ENCODE peak calls at places on chromosomes 3 and 15, in four cellular contexts. H, C, R and J are unnamed samples.

GRCh38 chr15:50607129-50607528 is 60.7 kb upstream of the USP50 start:
- DNase-seq in H (no peak), C (no peak), R (no peak), J (no peak)

GRCh38 chr15:38545179-38545578 is 19.4 kb downstream of the RASGRP1 start:
- DNase-seq in H (no peak), C (no peak), R (no peak), J (no peak)

GRCh38 chr3:150227839-150228238 is 180.3 kb upstream of the TSC22D2 start:
- DNase-seq in H (peak), C (no peak), R (no peak), J (no peak)

GRCh38 chr3:54196330-54196975 is 74.1 kb downstream of the CACNA2D3 start:
- DNase-seq in H (no peak), C (no peak), R (no peak), J (no peak)

GRCh38 chr3:8416965-8417364 is 84.7 kb upstream of the LMCD1 start:
- DNase-seq in H (no peak), C (no peak), R (no peak), J (no peak)

GRCh38 chr15:45522931-45523331 is 376 bp upstream of the SLC30A4 start:
- DNase-seq in H (no peak), C (no peak), R (no peak), J (no peak)

GRCh38 chr3:37872413-37873160 is 10.9 kb downstream of the CTDSPL start:
- DNase-seq in H (no peak), C (peak), R (no peak), J (no peak)

GRCh38 chr15:82158811-82159210 is 103.7 kb downstream of the EFL1 start:
- DNase-seq in H (no peak), C (no peak), R (no peak), J (no peak)

GRCh38 chr3:72896996-72897757 is 9.3 kb downstream of the GXYLT2 start:
- DNase-seq in H (no peak), C (no peak), R (no peak), J (no peak)

GRCh38 chr3:186280737-186281136 is 81.3 kb downstream of the DGKG start:
- DNase-seq in H (no peak), C (no peak), R (no peak), J (no peak)

GRCh38 chr15:71273731-71274447 is 158.6 kb downstream of the THSD4 start:
- DNase-seq in H (no peak), C (no peak), R (no peak), J (no peak)

GRCh38 chr3:20185364-20185732 is 658 bp downstream of the SGO1 start:
- DNase-seq in H (no peak), C (no peak), R (no peak), J (no peak)

GRCh38 chr3:141229132-141229531 is 2.5 kb upstream of the PXYLP1 start:
- DNase-seq in H (peak), C (no peak), R (no peak), J (no peak)

GRCh38 chr3:126087552-126088175 is 3.7 kb upstream of the SLC41A3 start:
- DNase-seq in H (no peak), C (no peak), R (no peak), J (no peak)

GRCh38 chr15:43441316-43441715 is 51.6 kb downstream of the TP53BP1 start:
- DNase-seq in H (no peak), C (no peak), R (no peak), J (no peak)

GRCh38 chr3:128551872-128552271 is 58.9 kb upstream of the GATA2 start:
- DNase-seq in H (no peak), C (no peak), R (no peak), J (no peak)

GRCh38 chr15:75024102-75024636 is 779 bp downstream of the PPCDC start:
- DNase-seq in H (no peak), C (no peak), R (no peak), J (no peak)

GRCh38 chr15:58616171-58616570 is 133.3 kb downstream of the ADAM10 start:
- DNase-seq in H (no peak), C (no peak), R (no peak), J (no peak)

GRCh38 chr3:49668861-49669260 is 5.3 kb upstream of the APEH start:
- DNase-seq in H (no peak), C (peak), R (no peak), J (no peak)

GRCh38 chr15:43067717-43068461 is 37.9 kb downstream of the UBR1 start:
- DNase-seq in H (no peak), C (no peak), R (no peak), J (peak)

GRCh38 chr15:43104426-43104825 is 1.4 kb downstream of the UBR1 start:
- DNase-seq in H (no peak), C (no peak), R (no peak), J (no peak)

GRCh38 chr3:197305854-197306253 is 7.4 kb upstream of the DLG1 start:
- DNase-seq in H (no peak), C (no peak), R (no peak), J (no peak)

GRCh38 chr3:153628591-153628990 is 466.6 kb downstream of the RAP2B start:
- DNase-seq in H (no peak), C (no peak), R (no peak), J (no peak)

GRCh38 chr3:184742676-184743135 is 30.8 kb upstream of the MAGEF1 start:
- DNase-seq in H (no peak), C (no peak), R (peak), J (no peak)

GRCh38 chr3:46368569-46368968 is 2.2 kb upstream of the CCR5 start:
- DNase-seq in H (peak), C (no peak), R (no peak), J (no peak)

GRCh38 chr3:195209083-195209835 is 61.7 kb downstream of the XXYLT1 start:
- DNase-seq in H (peak), C (peak), R (no peak), J (no peak)

GRCh38 chr3:55297235-55297634 is 189.9 kb downstream of the WNT5A start:
- DNase-seq in H (no peak), C (no peak), R (no peak), J (no peak)

GRCh38 chr15:68431037-68431791 is 749 bp downstream of the ITGA11 start:
- DNase-seq in H (peak), C (no peak), R (no peak), J (no peak)
- TF ChIP-seq CTCF in H (no peak), C (no peak), R (no peak), J (no peak)

GRCh38 chr3:12334786-12335185 is 45.9 kb downstream of the PPARG start:
- DNase-seq in H (no peak), C (no peak), R (no peak), J (no peak)

GRCh38 chr3:12323237-12323636 is 34.4 kb downstream of the PPARG start:
- DNase-seq in H (no peak), C (no peak), R (no peak), J (no peak)

GRCh38 chr3:12328132-12328915 is 39.5 kb downstream of the PPARG start:
- DNase-seq in H (no peak), C (no peak), R (no peak), J (no peak)

GRCh38 chr3:12325594-12326295 is 36.9 kb downstream of the PPARG start:
- DNase-seq in H (no peak), C (no peak), R (no peak), J (no peak)

GRCh38 chr3:12329063-12329462 is 40.2 kb downstream of the PPARG start:
- DNase-seq in H (no peak), C (no peak), R (no peak), J (no peak)
- TF ChIP-seq CTCF in H (no peak), C (peak), R (no peak), J (no peak)

GRCh38 chr15:66481107-66481856 is 16.3 kb downstream of the SNAPC5 start:
- DNase-seq in H (no peak), C (peak), R (no peak), J (no peak)
- TF ChIP-seq CTCF in H (no peak), C (no peak), R (no peak), J (no peak)

GRCh38 chr3:187742351-187743171 is 2.7 kb downstream of the BCL6 start:
- DNase-seq in H (no peak), C (no peak), R (no peak), J (no peak)
- TF ChIP-seq CTCF in H (peak), C (peak), R (no peak), J (no peak)

GRCh38 chr15:59642351-59642750 is 15.0 kb downstream of the GTF2A2 start:
- DNase-seq in H (no peak), C (no peak), R (no peak), J (no peak)
- TF ChIP-seq CTCF in H (peak), C (peak), R (no peak), J (no peak)

GRCh38 chr15:88467935-88468528 is 524 bp downstream of the MRPS11 start:
- DNase-seq in H (no peak), C (no peak), R (no peak), J (no peak)
- TF ChIP-seq CTCF in H (no peak), C (no peak), R (no peak), J (peak)

GRCh38 chr3:101066776-101067175 is 73.6 kb upstream of the ABI3BP start:
- DNase-seq in H (no peak), C (no peak), R (no peak), J (no peak)

GRCh38 chr3:101068876-101069606 is 75.8 kb upstream of the ABI3BP start:
- DNase-seq in H (no peak), C (no peak), R (no peak), J (no peak)

GRCh38 chr3:101072299-101072698 is 79.1 kb upstream of the ABI3BP start:
- DNase-seq in H (no peak), C (peak), R (no peak), J (no peak)

GRCh38 chr3:101069796-101070195 is 76.6 kb upstream of the ABI3BP start:
- DNase-seq in H (no peak), C (no peak), R (no peak), J (no peak)

GRCh38 chr3:101070260-101071121 is 77.3 kb upstream of the ABI3BP start:
- DNase-seq in H (peak), C (no peak), R (peak), J (peak)
- TF ChIP-seq CTCF in H (peak), C (peak), R (peak), J (peak)

GRCh38 chr3:103203431-103203830 is 768.6 kb downstream of the ZPLD1 start:
- DNase-seq in H (no peak), C (no peak), R (no peak), J (no peak)
- TF ChIP-seq CTCF in H (no peak), C (no peak), R (no peak), J (no peak)

DNA sequence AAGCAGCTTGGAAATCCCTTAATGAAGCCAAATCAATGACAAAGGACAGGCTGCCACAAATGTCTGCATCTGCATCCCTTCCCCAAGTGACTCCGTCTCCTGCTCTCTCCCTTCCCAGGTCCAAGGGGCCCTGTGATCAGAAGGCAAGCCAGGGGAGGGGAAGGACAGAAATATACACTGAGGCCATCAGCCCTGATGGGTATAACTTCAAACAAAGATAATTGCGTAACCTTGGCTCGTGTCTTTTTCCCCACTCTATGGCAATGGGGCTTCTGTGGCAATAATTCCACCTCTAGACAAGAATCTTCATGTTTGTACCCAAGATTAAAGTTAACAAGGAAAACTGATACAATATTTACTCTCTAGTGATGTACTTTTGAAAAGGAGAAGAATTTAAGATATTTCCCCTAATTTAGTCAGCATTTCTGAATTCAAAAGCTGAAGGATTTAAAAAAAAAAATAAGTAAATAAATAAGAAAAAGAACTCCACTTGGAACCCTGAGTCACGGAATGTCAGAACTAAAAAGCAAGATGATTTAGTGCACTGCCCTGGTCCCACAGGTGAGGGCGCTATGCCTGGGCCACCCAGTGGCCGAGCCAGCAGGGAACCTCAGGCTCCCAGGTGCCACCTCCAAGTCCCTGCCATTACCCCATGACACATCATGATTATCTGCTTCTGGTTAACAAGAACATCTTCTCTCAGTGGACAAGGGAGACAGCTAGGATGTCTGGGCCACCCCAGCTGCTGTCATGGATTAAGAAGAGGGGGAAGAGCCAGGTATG is 154.5 kb downstream of the STT3B start:
- DNase-seq in H (no peak), C (no peak), R (no peak), J (no peak)
- TF ChIP-seq CTCF in H (peak), C (peak), R (no peak), J (peak)

GRCh38 chr3:138331143-138331894 is 1.7 kb upstream of the NME9 start:
- DNase-seq in H (no peak), C (no peak), R (no peak), J (no peak)
- TF ChIP-seq CTCF in H (no peak), C (no peak), R (no peak), J (peak)